ENCODE peak calls at places on chromosomes 5 and 9, in seven cellular contexts. One of them, this sample, is unnamed.
A peak's percentile ranks its signal among the peaks of the same experiment; 100 is the strongest.

GRCh38 chr9:95004452-95005275 is 278.2 kb downstream of the AOPEP start:
- DNase-seq in effector memory CD8-positive, alpha-beta T cell: no peak
- DNase-seq in cardiac fibroblast: peak; percentile 55
- DNase-seq in CD4-positive, alpha-beta T cell: peak; percentile 7
- DNase-seq in stimulated activated CD8-positive, alpha-beta memory T cell treated with anti-CD3 and anti-CD28 coated beads, Interleukin-4, amount 100 ng/mL, for 4 hours: no peak
- DNase-seq in stimulated activated CD4-positive, alpha-beta T cell treated with anti-CD3 and anti-CD28 coated beads, Interleukin-1b, Interleukin-23, amount 100 ng/mL, for 24 hours: peak; percentile 21
- DNase-seq in caudate nucleus: no peak
- DNase-seq in this sample: no peak

GRCh38 chr5:998276-998974 is 10.2 kb upstream of the NKD2 start:
- DNase-seq in effector memory CD8-positive, alpha-beta T cell: no peak
- DNase-seq in stimulated activated CD4-positive, alpha-beta T cell treated with anti-CD3 and anti-CD28 coated beads, Interleukin-1b, Interleukin-23, amount 100 ng/mL, for 24 hours: no peak
- DNase-seq in cardiac fibroblast: no peak
- DNase-seq in caudate nucleus: no peak
- DNase-seq in CD4-positive, alpha-beta T cell: no peak
- DNase-seq in stimulated activated CD8-positive, alpha-beta memory T cell treated with anti-CD3 and anti-CD28 coated beads, Interleukin-4, amount 100 ng/mL, for 4 hours: no peak
- DNase-seq in this sample: no peak

GRCh38 chr5:83528439-83528769 is 56.9 kb downstream of the VCAN start:
- DNase-seq in effector memory CD8-positive, alpha-beta T cell: no peak
- DNase-seq in CD4-positive, alpha-beta T cell: no peak
- DNase-seq in cardiac fibroblast: peak; percentile 40
- DNase-seq in stimulated activated CD4-positive, alpha-beta T cell treated with anti-CD3 and anti-CD28 coated beads, Interleukin-1b, Interleukin-23, amount 100 ng/mL, for 24 hours: no peak
- DNase-seq in caudate nucleus: no peak
- DNase-seq in stimulated activated CD8-positive, alpha-beta memory T cell treated with anti-CD3 and anti-CD28 coated beads, Interleukin-4, amount 100 ng/mL, for 4 hours: no peak
- DNase-seq in this sample: no peak

GRCh38 chr5:39014544-39014943 is 59.7 kb downstream of the RICTOR start:
- DNase-seq in caudate nucleus: no peak
- DNase-seq in effector memory CD8-positive, alpha-beta T cell: no peak
- DNase-seq in cardiac fibroblast: peak; percentile 69
- DNase-seq in stimulated activated CD8-positive, alpha-beta memory T cell treated with anti-CD3 and anti-CD28 coated beads, Interleukin-4, amount 100 ng/mL, for 4 hours: no peak
- DNase-seq in CD4-positive, alpha-beta T cell: no peak
- DNase-seq in stimulated activated CD4-positive, alpha-beta T cell treated with anti-CD3 and anti-CD28 coated beads, Interleukin-1b, Interleukin-23, amount 100 ng/mL, for 24 hours: no peak
- DNase-seq in this sample: no peak

GRCh38 chr9:110526426-110526825 is 53.1 kb downstream of the SVEP1 start:
- DNase-seq in CD4-positive, alpha-beta T cell: no peak
- DNase-seq in effector memory CD8-positive, alpha-beta T cell: no peak
- DNase-seq in stimulated activated CD8-positive, alpha-beta memory T cell treated with anti-CD3 and anti-CD28 coated beads, Interleukin-4, amount 100 ng/mL, for 4 hours: no peak
- DNase-seq in cardiac fibroblast: peak; percentile 94
- DNase-seq in caudate nucleus: no peak
- DNase-seq in stimulated activated CD4-positive, alpha-beta T cell treated with anti-CD3 and anti-CD28 coated beads, Interleukin-1b, Interleukin-23, amount 100 ng/mL, for 24 hours: no peak
- DNase-seq in this sample: no peak

GRCh38 chr9:76519027-76519835 is 60.2 kb downstream of the GCNT1 start:
- DNase-seq in cardiac fibroblast: no peak
- DNase-seq in stimulated activated CD8-positive, alpha-beta memory T cell treated with anti-CD3 and anti-CD28 coated beads, Interleukin-4, amount 100 ng/mL, for 4 hours: no peak
- DNase-seq in CD4-positive, alpha-beta T cell: no peak
- DNase-seq in effector memory CD8-positive, alpha-beta T cell: no peak
- DNase-seq in caudate nucleus: no peak
- DNase-seq in stimulated activated CD4-positive, alpha-beta T cell treated with anti-CD3 and anti-CD28 coated beads, Interleukin-1b, Interleukin-23, amount 100 ng/mL, for 24 hours: no peak
- DNase-seq in this sample: no peak

GRCh38 chr9:74078647-74079046 is 418.5 kb upstream of the RORB start:
- DNase-seq in stimulated activated CD4-positive, alpha-beta T cell treated with anti-CD3 and anti-CD28 coated beads, Interleukin-1b, Interleukin-23, amount 100 ng/mL, for 24 hours: no peak
- DNase-seq in effector memory CD8-positive, alpha-beta T cell: no peak
- DNase-seq in cardiac fibroblast: peak; percentile 21
- DNase-seq in stimulated activated CD8-positive, alpha-beta memory T cell treated with anti-CD3 and anti-CD28 coated beads, Interleukin-4, amount 100 ng/mL, for 4 hours: no peak
- DNase-seq in caudate nucleus: no peak
- DNase-seq in CD4-positive, alpha-beta T cell: no peak
- DNase-seq in this sample: no peak

GRCh38 chr5:56496581-56497063 is 263.5 kb upstream of the ANKRD55 start:
- DNase-seq in cardiac fibroblast: no peak
- DNase-seq in stimulated activated CD4-positive, alpha-beta T cell treated with anti-CD3 and anti-CD28 coated beads, Interleukin-1b, Interleukin-23, amount 100 ng/mL, for 24 hours: no peak
- DNase-seq in caudate nucleus: no peak
- DNase-seq in CD4-positive, alpha-beta T cell: no peak
- DNase-seq in stimulated activated CD8-positive, alpha-beta memory T cell treated with anti-CD3 and anti-CD28 coated beads, Interleukin-4, amount 100 ng/mL, for 4 hours: no peak
- DNase-seq in effector memory CD8-positive, alpha-beta T cell: no peak
- DNase-seq in this sample: no peak